ENCODE peak calls at places on chromosomes 6 and 20, in nine cellular contexts. Q, Y, F, S, P, H, X, I and M are unnamed samples.
A peak's percentile ranks its signal among the peaks of the same experiment; 100 is the strongest.

GRCh38 chr20:63130654-63131577 is 85.0 kb downstream of the YTHDF1 start:
- DNase-seq in Y (no peak), F (no peak), I (peak; percentile 62), X (no peak), P (no peak), S (no peak), H (no peak), Q (no peak), M (no peak)

GRCh38 chr6:132673376-132674094 is 14.6 kb upstream of the TAAR1 start:
- DNase-seq in H (no peak), X (peak; percentile 36), Y (no peak), F (no peak), P (peak; percentile 47), I (no peak), S (no peak), Q (no peak), M (no peak)

GRCh38 chr20:18087054-18087453 is 29.3 kb upstream of the OVOL2 start:
- DNase-seq in H (no peak), Y (no peak), I (no peak), P (no peak), Q (no peak), S (no peak), X (no peak), F (no peak), M (no peak)

GRCh38 chr20:39800548-39800947 is 838.4 kb downstream of the DHX35 start:
- DNase-seq in F (no peak), X (no peak), Q (peak; percentile 63), I (peak; percentile 66), S (peak; percentile 77), P (peak; percentile 76), Y (no peak), H (no peak), M (peak; percentile 84)

GRCh38 chr6:16743661-16744210 is 17.5 kb downstream of the ATXN1 start:
- DNase-seq in F (no peak), P (no peak), S (no peak), Y (no peak), Q (no peak), H (no peak), I (no peak), X (no peak), M (no peak)

GRCh38 chr6:42405025-42405424 is 46.7 kb downstream of the TRERF1 start:
- DNase-seq in I (no peak), P (peak; percentile 24), H (no peak), S (peak; percentile 78), Y (no peak), Q (peak; percentile 60), X (no peak), F (no peak), M (peak; percentile 74)

GRCh38 chr20:11651138-11651537 is 266.6 kb upstream of the BTBD3 start:
- DNase-seq in S (no peak), Y (peak; percentile 5), X (no peak), F (no peak), I (no peak), P (no peak), Q (no peak), H (no peak), M (no peak)

GRCh38 chr6:28757429-28758045 is 166.2 kb downstream of the TRIM27 start:
- DNase-seq in I (no peak), X (no peak), H (no peak), P (no peak), Y (no peak), F (no peak), Q (no peak), S (no peak), M (no peak)

GRCh38 chr6:157620905-157621304 is 202.1 kb upstream of the SNX9 start:
- DNase-seq in S (no peak), H (no peak), P (no peak), F (no peak), I (no peak), Y (no peak), X (no peak), Q (no peak), M (no peak)

GRCh38 chr20:36969050-36969449 is 17.5 kb upstream of the SAMHD1 start:
- DNase-seq in Y (no peak), H (no peak), I (no peak), P (no peak), F (no peak), Q (no peak), S (no peak), X (no peak), M (no peak)

GRCh38 chr6:133778414-133778813 is 110.5 kb upstream of the TCF21 start:
- DNase-seq in S (peak; percentile 98), Y (no peak), H (peak; percentile 42), X (no peak), P (peak; percentile 95), I (no peak), Q (peak; percentile 97), F (no peak), M (peak; percentile 99)

GRCh38 chr6:32123681-32124080 is 4.4 kb downstream of the ATF6B start:
- DNase-seq in Y (no peak), P (no peak), H (no peak), X (no peak), Q (no peak), S (no peak), I (no peak), F (no peak), M (no peak)

GRCh38 chr6:138410972-138411667 is 7.1 kb downstream of the HEBP2 start:
- DNase-seq in F (no peak), X (no peak), P (peak; percentile 45), Y (no peak), Q (peak; percentile 51), S (peak; percentile 83), H (no peak), I (no peak), M (peak; percentile 54)

GRCh38 chr6:75488026-75488425 is 5.6 kb downstream of the FILIP1 start:
- DNase-seq in P (peak; percentile 88), X (no peak), I (no peak), Q (peak; percentile 92), S (peak; percentile 92), H (no peak), F (no peak), Y (no peak), M (peak; percentile 89)

GRCh38 chr6:75381878-75382633 is 97.5 kb upstream of the TMEM30A start:
- DNase-seq in Y (no peak), I (no peak), P (peak; percentile 30), Q (peak; percentile 34), H (no peak), F (no peak), X (no peak), S (no peak), M (peak; percentile 5)

GRCh38 chr20:46093531-46093930 is 3.8 kb upstream of the NCOA5 start:
- DNase-seq in F (no peak), P (no peak), Q (no peak), X (no peak), I (no peak), Y (no peak), H (no peak), S (peak; percentile 31), M (no peak)
- TF ChIP-seq CTCF in F (peak; percentile 17), P (no peak), Q (no peak), X (no peak), I (no peak), Y (no peak), H (no peak), S (no peak), M (no peak)

DNA sequence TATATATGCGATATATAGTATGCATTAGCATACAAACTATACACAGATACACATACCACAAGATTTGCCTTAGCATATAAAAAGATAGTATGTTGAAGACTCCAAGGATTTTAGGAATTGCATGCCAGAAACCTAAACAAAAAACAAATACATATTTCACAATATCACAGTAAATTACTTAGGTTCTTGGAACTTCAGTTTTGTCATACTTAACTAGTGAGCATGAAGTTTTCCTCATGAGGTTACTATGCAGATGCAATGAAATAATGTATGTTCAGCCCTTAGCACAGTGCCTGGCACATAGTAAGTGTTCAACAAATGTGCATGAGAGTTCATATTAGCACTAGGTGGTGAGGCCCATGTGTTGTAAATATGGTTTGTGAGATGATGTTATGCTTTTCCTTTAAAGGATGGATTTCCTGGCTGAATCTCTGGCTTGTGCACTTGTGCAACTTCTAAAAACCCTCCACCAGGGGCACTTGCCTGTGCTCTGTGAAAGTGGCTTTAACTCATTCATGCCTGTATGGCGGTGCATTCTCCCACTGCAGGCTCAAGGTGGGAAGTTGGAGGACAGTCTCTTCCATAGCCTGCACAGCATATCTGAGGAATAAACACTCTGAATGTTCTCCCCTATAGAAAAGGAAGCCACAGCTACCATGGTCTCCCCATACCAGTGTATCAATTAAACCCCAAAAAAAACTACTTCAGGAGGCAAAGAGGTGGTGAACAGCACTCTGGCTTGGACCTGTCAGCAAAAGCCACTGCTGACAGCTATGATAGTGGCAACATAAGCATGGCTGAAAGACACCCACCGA is 624.1 kb upstream of the CDH4 start:
- DNase-seq in I (no peak), Y (no peak), H (no peak), P (no peak), F (no peak), X (no peak), Q (no peak), S (no peak), M (no peak)
- TF ChIP-seq CTCF in I (no peak), Y (no peak), H (no peak), P (no peak), F (peak; percentile 26), X (no peak), Q (no peak), S (no peak), M (no peak)

DNA sequence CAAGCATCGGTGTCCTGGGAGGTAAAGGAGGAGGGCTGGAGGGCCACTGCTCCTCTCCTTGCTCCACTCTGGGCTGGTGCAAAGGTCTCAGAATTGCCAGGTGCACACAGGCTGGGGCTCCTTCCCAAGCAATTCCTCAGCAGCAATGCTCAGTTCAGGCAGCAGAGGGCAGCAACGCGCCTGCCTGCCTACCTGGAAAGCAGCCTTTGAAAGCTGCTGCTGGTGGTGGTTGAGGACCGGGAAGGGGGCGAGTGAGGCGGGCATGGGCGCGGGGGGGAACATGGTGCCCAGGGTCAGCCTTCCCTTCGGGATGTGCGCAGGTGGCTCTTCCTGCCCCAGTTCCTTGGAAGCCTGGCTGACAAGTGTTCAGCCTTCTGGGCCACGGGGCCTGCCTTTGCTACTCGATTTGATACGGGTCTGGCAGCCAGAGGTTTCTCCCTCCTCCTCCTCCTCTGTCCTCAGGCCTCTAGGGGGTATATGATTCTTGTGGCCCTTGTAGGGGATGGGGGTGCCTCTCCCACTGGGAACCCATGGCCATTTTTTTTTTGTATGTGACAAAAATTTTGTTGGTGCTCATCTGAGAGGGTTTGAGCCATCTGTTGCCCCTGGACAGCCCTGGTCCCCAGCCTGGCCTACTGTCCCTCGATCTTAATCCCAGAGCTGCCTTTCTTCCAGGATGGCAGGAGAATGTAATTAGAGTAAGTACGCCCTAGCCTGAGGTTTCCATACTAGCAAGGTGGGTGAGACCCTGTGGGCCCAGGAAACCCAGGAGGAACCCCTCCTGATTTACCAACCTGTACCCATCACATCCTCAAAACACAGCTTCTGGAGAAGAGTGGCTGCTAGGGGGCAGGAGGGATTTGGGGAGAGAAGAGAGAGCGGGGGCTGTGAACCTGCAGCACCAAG is 20.1 kb downstream of the MRPS18A start:
- DNase-seq in Y (peak; percentile 36), H (peak; percentile 88), I (peak; percentile 88), Q (peak; percentile 72), X (peak; percentile 94), S (peak; percentile 75), P (peak; percentile 77), F (peak; percentile 78), M (peak; percentile 64)
- TF ChIP-seq CTCF in Y (peak; percentile 97), H (peak; percentile 94), I (peak; percentile 93), Q (peak; percentile 94), X (peak; percentile 98), S (peak; percentile 98), P (peak; percentile 95), F (peak; percentile 90), M (peak; percentile 93)

GRCh38 chr20:20839771-20840170 is 127.3 kb upstream of the RALGAPA2 start:
- DNase-seq in P (no peak), I (no peak), S (no peak), F (no peak), Q (no peak), Y (no peak), X (no peak), H (no peak), M (no peak)

GRCh38 chr20:20849126-20849525 is 136.7 kb upstream of the RALGAPA2 start:
- DNase-seq in P (no peak), X (no peak), Q (no peak), F (no peak), S (no peak), Y (no peak), H (no peak), I (no peak), M (no peak)

GRCh38 chr20:20843982-20844381 is 131.5 kb upstream of the RALGAPA2 start:
- DNase-seq in Y (no peak), Q (no peak), F (no peak), H (no peak), S (no peak), X (no peak), I (no peak), P (no peak), M (no peak)
- TF ChIP-seq CTCF in Y (no peak), Q (no peak), F (peak; percentile 26), H (no peak), S (no peak), X (no peak), I (no peak), P (no peak), M (no peak)